ENCODE peak calls at places on chromosomes 7 and 10, in nine cellular contexts. One of them, this sample, is unnamed.

GRCh38 chr10:31121074-31121685 is 89.5 kb upstream of the ZNF438 start:
- DNase-seq in left colon: no peak
- DNase-seq in right lobe of liver: no peak
- DNase-seq in GM12892: no peak
- DNase-seq in lower lobe of right lung: no peak
- DNase-seq in hypothalamus: no peak
- DNase-seq in Calu3: no peak
- DNase-seq in EH: peak
- DNase-seq in T-cell: no peak
- DNase-seq in this sample: no peak

GRCh38 chr7:88452648-88453047 is 146.0 kb upstream of the STEAP4 start:
- DNase-seq in left colon: peak
- DNase-seq in right lobe of liver: no peak
- DNase-seq in GM12892: no peak
- DNase-seq in lower lobe of right lung: no peak
- DNase-seq in hypothalamus: no peak
- DNase-seq in Calu3: no peak
- DNase-seq in EH: no peak
- DNase-seq in T-cell: no peak
- DNase-seq in this sample: no peak

GRCh38 chr7:119329715-119330114 is 943.3 kb upstream of the KCND2 start:
- DNase-seq in left colon: no peak
- DNase-seq in right lobe of liver: no peak
- DNase-seq in GM12892: no peak
- DNase-seq in lower lobe of right lung: no peak
- DNase-seq in hypothalamus: no peak
- DNase-seq in Calu3: no peak
- DNase-seq in EH: no peak
- DNase-seq in T-cell: no peak
- DNase-seq in this sample: no peak

GRCh38 chr7:922334-923107 is 32.0 kb downstream of the ADAP1 start:
- DNase-seq in left colon: peak
- DNase-seq in right lobe of liver: peak
- DNase-seq in GM12892: no peak
- DNase-seq in lower lobe of right lung: peak
- DNase-seq in hypothalamus: no peak
- DNase-seq in Calu3: no peak
- DNase-seq in EH: no peak
- DNase-seq in T-cell: no peak
- DNase-seq in this sample: no peak

GRCh38 chr10:127151541-127151940 is 44.9 kb downstream of the INSYN2A start:
- DNase-seq in left colon: no peak
- DNase-seq in right lobe of liver: no peak
- DNase-seq in GM12892: no peak
- DNase-seq in lower lobe of right lung: no peak
- DNase-seq in hypothalamus: no peak
- DNase-seq in Calu3: no peak
- DNase-seq in EH: peak
- DNase-seq in T-cell: no peak
- DNase-seq in this sample: no peak

GRCh38 chr7:26307226-26307625 is 15.6 kb downstream of the SNX10 start:
- DNase-seq in left colon: no peak
- DNase-seq in right lobe of liver: peak
- DNase-seq in GM12892: no peak
- DNase-seq in lower lobe of right lung: peak
- DNase-seq in hypothalamus: no peak
- DNase-seq in Calu3: no peak
- DNase-seq in EH: no peak
- DNase-seq in T-cell: no peak
- DNase-seq in this sample: no peak

GRCh38 chr7:106252568-106252967 is 32.2 kb downstream of the NAMPT start:
- DNase-seq in left colon: no peak
- DNase-seq in right lobe of liver: no peak
- DNase-seq in GM12892: no peak
- DNase-seq in lower lobe of right lung: no peak
- DNase-seq in hypothalamus: no peak
- DNase-seq in Calu3: no peak
- DNase-seq in EH: no peak
- DNase-seq in T-cell: no peak
- DNase-seq in this sample: no peak

GRCh38 chr7:36625247-36625646 is 99.0 kb downstream of the AOAH start:
- DNase-seq in left colon: no peak
- DNase-seq in right lobe of liver: no peak
- DNase-seq in GM12892: no peak
- DNase-seq in lower lobe of right lung: no peak
- DNase-seq in hypothalamus: no peak
- DNase-seq in Calu3: no peak
- DNase-seq in EH: no peak
- DNase-seq in T-cell: no peak
- DNase-seq in this sample: no peak

GRCh38 chr7:103914147-103914899 is 75.1 kb downstream of the RELN start:
- DNase-seq in left colon: no peak
- DNase-seq in right lobe of liver: no peak
- DNase-seq in GM12892: no peak
- DNase-seq in lower lobe of right lung: no peak
- DNase-seq in hypothalamus: no peak
- DNase-seq in Calu3: peak
- DNase-seq in EH: no peak
- DNase-seq in T-cell: no peak
- DNase-seq in this sample: no peak

GRCh38 chr7:121137580-121137979 is 149.1 kb downstream of the CPED1 start:
- DNase-seq in left colon: no peak
- DNase-seq in right lobe of liver: no peak
- DNase-seq in GM12892: no peak
- DNase-seq in lower lobe of right lung: no peak
- DNase-seq in hypothalamus: no peak
- DNase-seq in Calu3: no peak
- DNase-seq in EH: no peak
- DNase-seq in T-cell: no peak
- DNase-seq in this sample: no peak

GRCh38 chr7:25068814-25069213 is 56.2 kb downstream of the CYCS start:
- DNase-seq in left colon: no peak
- DNase-seq in right lobe of liver: no peak
- DNase-seq in GM12892: no peak
- DNase-seq in lower lobe of right lung: no peak
- DNase-seq in hypothalamus: no peak
- DNase-seq in Calu3: no peak
- DNase-seq in EH: no peak
- DNase-seq in T-cell: no peak
- DNase-seq in this sample: no peak

GRCh38 chr7:158695726-158696452 is 8.7 kb downstream of the NCAPG2 start:
- DNase-seq in left colon: peak
- DNase-seq in right lobe of liver: peak
- DNase-seq in GM12892: no peak
- DNase-seq in lower lobe of right lung: peak
- DNase-seq in hypothalamus: no peak
- DNase-seq in Calu3: no peak
- DNase-seq in EH: peak
- DNase-seq in T-cell: peak
- DNase-seq in this sample: peak

GRCh38 chr10:21989453-21990154 is 13.9 kb downstream of the DNAJC1 start:
- DNase-seq in left colon: peak
- DNase-seq in right lobe of liver: no peak
- DNase-seq in GM12892: no peak
- DNase-seq in lower lobe of right lung: peak
- DNase-seq in hypothalamus: no peak
- DNase-seq in Calu3: peak
- DNase-seq in EH: peak
- DNase-seq in T-cell: peak
- DNase-seq in this sample: peak

GRCh38 chr7:50822716-50823115 is 40.0 kb upstream of the GRB10 start:
- DNase-seq in left colon: no peak
- DNase-seq in right lobe of liver: no peak
- DNase-seq in GM12892: no peak
- DNase-seq in lower lobe of right lung: no peak
- DNase-seq in hypothalamus: no peak
- DNase-seq in Calu3: no peak
- DNase-seq in EH: peak
- DNase-seq in T-cell: no peak
- DNase-seq in this sample: no peak

GRCh38 chr7:82598958-82599357 is 155.4 kb upstream of the CACNA2D1 start:
- DNase-seq in left colon: no peak
- DNase-seq in right lobe of liver: no peak
- DNase-seq in GM12892: no peak
- DNase-seq in lower lobe of right lung: no peak
- DNase-seq in hypothalamus: no peak
- DNase-seq in Calu3: no peak
- DNase-seq in EH: peak
- DNase-seq in T-cell: no peak
- DNase-seq in this sample: no peak